ENCODE peak calls at places on chromosome 6, in six cellular contexts. A is left lung, M is ovary, H is pancreas, O is psoas muscle, K is PC-3. B is an unnamed sample. For H3K4me1, the result is how much of the 10 kb centered on the place peaks cover.

GRCh38 chr6:108559884-108560462 is 744 bp upstream of the FOXO3 start:
- DNase-seq in A (peak), M (peak), H (no peak), O (peak), K (peak), B (peak)

GRCh38 chr6:5698318-5698717 is 308.4 kb downstream of the NRN1 start:
- DNase-seq in A (no peak), M (no peak), H (no peak), O (no peak), K (no peak), B (no peak)

GRCh38 chr6:18362058-18362561 is 25.0 kb upstream of the RNF144B start:
- DNase-seq in A (no peak), M (no peak), H (no peak), O (no peak), K (peak), B (no peak)

GRCh38 chr6:26445934-26446667 is 5.8 kb downstream of the BTN3A3 start:
- DNase-seq in A (no peak), M (no peak), H (no peak), O (no peak), K (no peak), B (no peak)

GRCh38 chr6:132205946-132206345 is 195.3 kb downstream of the MOXD1 start:
- DNase-seq in A (no peak), M (no peak), H (no peak), O (no peak), K (no peak), B (no peak)

GRCh38 chr6:71326611-71327010 is 38.0 kb downstream of the OGFRL1 start:
- DNase-seq in A (no peak), M (no peak), H (no peak), O (no peak), K (no peak), B (no peak)

GRCh38 chr6:107714104-107714503 is 110.0 kb downstream of the SCML4 start:
- DNase-seq in A (no peak), M (no peak), H (no peak), O (no peak), K (no peak), B (no peak)

GRCh38 chr6:22290045-22290444 is 6.8 kb downstream of the PRL start:
- DNase-seq in A (no peak), M (no peak), H (no peak), O (no peak), K (no peak), B (no peak)

GRCh38 chr6:15631380-15631913 is 31.4 kb downstream of the DTNBP1 start:
- DNase-seq in A (no peak), M (no peak), H (no peak), O (no peak), K (no peak), B (no peak)

GRCh38 chr6:25746968-25747367 is 7.6 kb upstream of the SLC17A4 start:
- DNase-seq in A (no peak), M (no peak), H (no peak), O (no peak), K (no peak), B (no peak)

GRCh38 chr6:146916435-146917015 is 287.7 kb upstream of the STXBP5 start:
- DNase-seq in A (no peak), M (no peak), H (no peak), O (no peak), K (no peak), B (no peak)

DNA sequence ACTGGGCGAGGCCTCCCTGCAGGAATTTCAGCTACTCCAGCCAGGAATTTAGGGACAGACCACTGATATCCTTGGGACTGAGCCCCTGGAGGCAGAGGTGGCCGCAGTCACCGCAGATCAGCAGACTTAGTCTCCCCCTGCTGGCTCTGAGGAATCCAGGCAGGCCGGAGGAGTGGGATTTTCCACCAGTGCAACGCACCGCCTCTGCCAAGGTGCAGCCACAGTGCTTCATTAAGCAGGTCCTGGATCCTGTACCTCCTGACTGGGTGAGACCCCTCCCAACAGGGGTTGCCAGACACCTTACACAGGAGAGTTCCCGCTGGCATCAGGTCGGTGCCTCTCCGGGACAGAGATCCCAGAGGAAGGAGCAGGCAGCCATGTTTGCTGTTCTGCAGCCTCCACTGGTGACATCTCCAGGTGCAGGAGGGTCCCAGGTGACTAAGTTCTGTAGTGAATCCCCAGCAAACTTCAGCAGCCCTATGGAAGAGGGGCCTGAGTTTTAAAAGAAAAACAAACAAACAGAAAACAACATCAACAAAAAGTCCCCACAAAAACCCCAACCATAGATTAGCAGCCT is 515.2 kb downstream of the FRK start:
- DNase-seq in A (no peak), M (no peak), H (peak), O (no peak), K (peak), B (peak)
- TF ChIP-seq CTCF in A (no peak), M (no peak), H (no peak), O (no peak), K (peak), B (peak)

GRCh38 chr6:98928688-98929087 is 19.1 kb downstream of the FBXL4 start:
- DNase-seq in A (no peak), M (no peak), H (no peak), O (no peak), K (no peak), B (no peak)

GRCh38 chr6:98931710-98932109 is 16.0 kb downstream of the FBXL4 start:
- DNase-seq in A (no peak), M (no peak), H (no peak), O (no peak), K (no peak), B (no peak)

GRCh38 chr6:98927534-98927933 is 20.2 kb downstream of the FBXL4 start:
- DNase-seq in A (no peak), M (no peak), H (no peak), O (no peak), K (no peak), B (no peak)

GRCh38 chr6:98932424-98932823 is 15.3 kb downstream of the FBXL4 start:
- DNase-seq in A (no peak), M (no peak), H (no peak), O (no peak), K (no peak), B (no peak)

GRCh38 chr6:98929498-98930060 is 18.2 kb downstream of the FBXL4 start:
- DNase-seq in A (no peak), M (no peak), H (no peak), O (no peak), K (no peak), B (no peak)
- H3K4me1 ChIP-seq in A (under half), M (under half), H (under half), O (under half), K (under half), B (under half)

DNA sequence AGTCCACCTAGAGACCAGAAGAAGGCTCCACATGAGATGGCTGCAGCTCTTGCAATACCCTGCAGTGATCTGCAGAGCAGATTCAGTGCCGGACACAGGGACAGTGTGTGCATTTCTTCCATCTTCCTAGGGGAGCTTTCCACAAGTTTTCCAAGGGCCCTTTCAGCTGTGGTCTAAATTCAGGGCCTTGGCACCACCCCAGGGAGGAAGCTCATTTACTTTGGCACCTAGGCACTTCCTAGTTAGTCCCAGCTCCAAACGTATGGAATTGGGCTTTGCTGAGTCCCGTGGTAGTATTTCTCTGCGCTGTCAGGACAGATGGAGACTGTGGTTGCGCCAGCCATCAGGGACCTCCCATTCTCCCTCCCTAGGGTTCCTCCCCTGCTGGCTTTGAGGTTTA is 182.3 kb upstream of the UST start:
- DNase-seq in A (no peak), M (no peak), H (no peak), O (no peak), K (no peak), B (no peak)
- H3K27ac ChIP-seq in A (no peak), M (no peak), H (no peak), O (no peak), K (no peak), B (no peak)

DNA sequence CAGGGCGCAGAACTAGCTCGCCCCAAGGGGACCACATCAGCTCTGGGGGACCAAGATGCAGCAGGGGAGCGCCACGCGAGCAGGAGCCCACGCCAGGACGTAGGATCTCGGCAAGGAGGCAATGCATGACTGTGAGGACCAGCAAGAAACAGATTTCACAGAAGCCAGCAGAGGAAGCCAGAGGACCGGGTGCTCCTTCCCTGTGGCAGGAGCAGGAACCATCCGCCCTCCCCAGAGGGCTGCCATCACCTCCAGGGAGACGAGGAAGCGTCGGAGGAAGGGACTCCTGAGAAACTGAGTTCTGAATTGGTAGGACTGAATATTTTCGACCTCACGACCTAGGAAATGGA is 37.0 kb downstream of the PNLDC1 start:
- DNase-seq in A (no peak), M (no peak), H (no peak), O (no peak), K (no peak), B (no peak)
- TF ChIP-seq CTCF in A (no peak), M (no peak), H (no peak), O (no peak), K (no peak), B (no peak)

DNA sequence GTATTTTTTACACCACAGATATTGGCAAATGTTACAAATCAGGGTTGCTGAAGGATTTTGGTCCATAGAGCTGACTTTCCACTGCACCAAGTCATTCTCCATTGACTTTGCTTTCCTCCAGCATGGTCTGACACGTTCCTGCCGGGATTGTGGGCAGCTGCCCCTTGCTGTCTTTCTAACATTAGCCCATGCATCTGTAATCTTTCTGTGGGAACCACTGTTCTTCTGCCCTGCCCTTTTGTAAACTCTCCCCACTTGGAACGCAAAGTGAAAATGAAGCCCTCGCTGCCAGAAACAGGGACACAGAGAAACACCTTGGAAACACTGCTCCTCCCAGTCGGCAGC is 169.6 kb upstream of the CDYL start:
- DNase-seq in A (no peak), M (no peak), H (no peak), O (no peak), K (no peak), B (no peak)
- H3K4me1 ChIP-seq in A (under half), M (under half), H (under half), O (under half), K (under half), B (under half)

GRCh38 chr6:35713006-35713405 is 23.8 kb upstream of the ARMC12 start:
- DNase-seq in A (no peak), M (no peak), H (no peak), O (no peak), K (no peak), B (no peak)

GRCh38 chr6:35716798-35717197 is 20.0 kb upstream of the ARMC12 start:
- DNase-seq in A (no peak), M (no peak), H (no peak), O (no peak), K (no peak), B (no peak)

GRCh38 chr6:35710241-35710847 is 21.6 kb upstream of the FKBP5 start:
- DNase-seq in A (no peak), M (no peak), H (no peak), O (no peak), K (peak), B (no peak)

GRCh38 chr6:35711731-35712130 is 23.0 kb upstream of the FKBP5 start:
- DNase-seq in A (no peak), M (no peak), H (no peak), O (no peak), K (no peak), B (no peak)

GRCh38 chr6:35713426-35713825 is 23.4 kb upstream of the ARMC12 start:
- DNase-seq in A (no peak), M (no peak), H (no peak), O (no peak), K (no peak), B (no peak)
- H3K27ac ChIP-seq in A (no peak), M (no peak), H (no peak), O (no peak), K (no peak), B (no peak)

B was measured in A673.